ENCODE peak calls at places on chromosomes 12 and 14, in six cellular contexts. H is GM04504; O is LHCN-M2; Y is A172; J is CD8-positive, alpha-beta memory T cell; Q is NCI-H2029 treated with DMSO at 0.1 percent for 48 hours. V is an unnamed sample.
A peak's percentile ranks its signal among the peaks of the same experiment; 100 is the strongest.

GRCh38 chr12:124632510-124632909 is 65.1 kb upstream of the NCOR2 start:
- DNase-seq in H (no peak), O (no peak), Y (no peak), J (no peak), Q (no peak), V (no peak)

GRCh38 chr12:57752668-57753000 is 524 bp upstream of the CDK4 start:
- DNase-seq in H (no peak), O (no peak), Y (no peak), J (no peak), Q (no peak), V (no peak)

GRCh38 chr14:35155962-35156361 is 33.6 kb downstream of the PRORP start:
- DNase-seq in H (no peak), O (peak; percentile 49), Y (peak; percentile 42), J (no peak), Q (no peak), V (no peak)

GRCh38 chr14:59482120-59482434 is 2.1 kb downstream of the L3HYPDH start:
- DNase-seq in H (no peak), O (no peak), Y (no peak), J (no peak), Q (no peak), V (no peak)

GRCh38 chr14:49820176-49820575 is 32.4 kb downstream of the NEMF start:
- DNase-seq in H (no peak), O (no peak), Y (no peak), J (no peak), Q (no peak), V (no peak)

GRCh38 chr12:2160043-2160442 is 107.3 kb downstream of the CACNA1C start:
- DNase-seq in H (no peak), O (no peak), Y (no peak), J (no peak), Q (peak; percentile 30), V (no peak)

GRCh38 chr12:115324949-115325638 is 641.1 kb upstream of the TBX3 start:
- DNase-seq in H (no peak), O (no peak), Y (no peak), J (no peak), Q (no peak), V (no peak)

GRCh38 chr12:108570743-108571603 is 8.6 kb downstream of the ISCU start:
- DNase-seq in H (no peak), O (peak; percentile 62), Y (peak; percentile 18), J (no peak), Q (no peak), V (no peak)

GRCh38 chr12:6532051-6532926 is 2.0 kb upstream of the GAPDH start:
- DNase-seq in H (peak; percentile 96), O (peak; percentile 98), Y (peak; percentile 91), J (peak; percentile 83), Q (peak; percentile 15), V (peak; percentile 75)

GRCh38 chr12:88895634-88896033 is 315.4 kb upstream of the KITLG start:
- DNase-seq in H (no peak), O (no peak), Y (no peak), J (no peak), Q (no peak), V (no peak)

GRCh38 chr14:101412741-101413140 is 148.6 kb upstream of the DIO3 start:
- DNase-seq in H (no peak), O (no peak), Y (no peak), J (no peak), Q (no peak), V (no peak)

GRCh38 chr14:85221832-85222231 is 308.1 kb upstream of the FLRT2 start:
- DNase-seq in H (no peak), O (no peak), Y (no peak), J (no peak), Q (no peak), V (no peak)

GRCh38 chr12:132222096-132222807 is 78.0 kb downstream of the NOC4L start:
- DNase-seq in H (peak; percentile 13), O (peak; percentile 6), Y (peak; percentile 40), J (peak; percentile 39), Q (no peak), V (peak; percentile 32)

GRCh38 chr14:45811155-45811554 is 558.2 kb upstream of the MIS18BP1 start:
- DNase-seq in H (no peak), O (peak; percentile 68), Y (no peak), J (no peak), Q (no peak), V (no peak)

GRCh38 chr14:64688801-64689200 is 15.4 kb upstream of the PLEKHG3 start:
- DNase-seq in H (no peak), O (no peak), Y (no peak), J (no peak), Q (no peak), V (no peak)

GRCh38 chr14:44404599-44405349 is 102.3 kb downstream of the FSCB start:
- DNase-seq in H (no peak), O (no peak), Y (no peak), J (no peak), Q (no peak), V (no peak)